ENCODE peak calls at places on chromosomes 7 and 10, in four cellular contexts. C is NT2/D1; B is stimulated activated CD4-positive, alpha-beta T cell treated with anti-CD3 and anti-CD28 coated beads, TNF-alpha, amount 100 ng/mL, for 24 hours; H is astrocyte of the hippocampus. Q is an unnamed sample.

GRCh38 chr10:69685802-69686585 is 55.9 kb downstream of the FAM241B start:
- DNase-seq in C (no peak), B (no peak), H (peak), Q (no peak)

GRCh38 chr7:27082171-27082570 is 13.6 kb downstream of the HOXA1 start:
- DNase-seq in C (no peak), B (no peak), H (no peak), Q (peak)

GRCh38 chr7:102170417-102170970 is 116.2 kb upstream of the SH2B2 start:
- DNase-seq in C (no peak), B (no peak), H (peak), Q (no peak)

GRCh38 chr7:2488272-2488645 is 12.1 kb upstream of the GRIFIN start:
- DNase-seq in C (no peak), B (no peak), H (no peak), Q (no peak)

GRCh38 chr10:110522365-110522988 is 24.8 kb downstream of the DUSP5 start:
- DNase-seq in C (no peak), B (no peak), H (peak), Q (no peak)

GRCh38 chr10:3186365-3186764 is 13.8 kb upstream of the PITRM1 start:
- DNase-seq in C (no peak), B (no peak), H (no peak), Q (no peak)

GRCh38 chr10:80055760-80056159 is 22.7 kb upstream of the TMEM254 start:
- DNase-seq in C (no peak), B (no peak), H (no peak), Q (no peak)

GRCh38 chr7:47792521-47793121 is 155.6 kb downstream of the PKD1L1 start:
- DNase-seq in C (peak), B (no peak), H (peak), Q (peak)

GRCh38 chr10:121732676-121733445 is 134.6 kb upstream of the FGFR2 start:
- DNase-seq in C (peak), B (no peak), H (no peak), Q (no peak)

GRCh38 chr10:37860494-37861190 is 3.2 kb upstream of the ZNF248 start:
- DNase-seq in C (no peak), B (no peak), H (peak), Q (peak)

GRCh38 chr7:117764031-117764430 is 109.2 kb downstream of the CTTNBP2 start:
- DNase-seq in C (no peak), B (no peak), H (no peak), Q (no peak)

GRCh38 chr7:113394856-113395255 is 276.5 kb upstream of the SMIM30 start:
- DNase-seq in C (peak), B (no peak), H (no peak), Q (no peak)

GRCh38 chr10:14476641-14477407 is 146.1 kb upstream of the FRMD4A start:
- DNase-seq in C (no peak), B (no peak), H (peak), Q (peak)

GRCh38 chr7:77575187-77575586 is 38.1 kb downstream of the PTPN12 start:
- DNase-seq in C (no peak), B (no peak), H (no peak), Q (no peak)

GRCh38 chr7:77282897-77283296 is 83.3 kb upstream of the FGL2 start:
- DNase-seq in C (no peak), B (no peak), H (no peak), Q (no peak)

GRCh38 chr7:77455334-77455733 is 39.2 kb upstream of the GSAP start:
- DNase-seq in C (no peak), B (no peak), H (peak), Q (peak)

GRCh38 chr10:77245953-77246352 is 391.7 kb downstream of the KCNMA1 start:
- DNase-seq in C (no peak), B (no peak), H (no peak), Q (no peak)